ENCODE peak calls at places on chromosomes 16 and 17, in nine cellular contexts. E, S, F, O, A, H, M, L and G are unnamed samples.

GRCh38 chr16:58636474-58636873 is 6.8 kb upstream of the CNOT1 start:
- DNase-seq in E (no peak), S (no peak), F (no peak), O (no peak), A (no peak), H (no peak), M (no peak), L (no peak), G (no peak)

GRCh38 chr17:37672545-37673078 is 29.4 kb upstream of the DDX52 start:
- DNase-seq in E (no peak), S (no peak), F (no peak), O (no peak), A (peak; percentile 23), H (no peak), M (no peak), L (no peak), G (no peak)

GRCh38 chr17:47705536-47706481 is 11.8 kb downstream of the TBKBP1 start:
- DNase-seq in E (no peak), S (peak; percentile 23), F (no peak), O (no peak), A (no peak), H (no peak), M (no peak), L (no peak), G (no peak)

GRCh38 chr16:64711596-64711995 is 410.3 kb downstream of the CDH11 start:
- DNase-seq in E (no peak), S (no peak), F (no peak), O (no peak), A (no peak), H (no peak), M (no peak), L (no peak), G (no peak)

GRCh38 chr17:3798273-3799180 is 2.5 kb downstream of the ITGAE start:
- DNase-seq in E (no peak), S (no peak), F (no peak), O (no peak), A (no peak), H (peak; percentile 64), M (no peak), L (no peak), G (peak; percentile 74)

GRCh38 chr17:17729620-17730249 is 48.5 kb downstream of the RAI1 start:
- DNase-seq in E (no peak), S (no peak), F (no peak), O (peak; percentile 53), A (no peak), H (peak; percentile 56), M (peak; percentile 50), L (peak; percentile 48), G (no peak)

GRCh38 chr17:66727634-66728570 is 107.0 kb upstream of the CACNG5 start:
- DNase-seq in E (peak; percentile 34), S (peak; percentile 54), F (peak; percentile 31), O (peak; percentile 52), A (peak; percentile 50), H (no peak), M (peak; percentile 77), L (peak; percentile 68), G (peak; percentile 57)

GRCh38 chr16:3009568-3010390 is 2.9 kb upstream of the CLDN9 start:
- DNase-seq in E (no peak), S (no peak), F (peak; percentile 84), O (peak; percentile 80), A (peak; percentile 9), H (no peak), M (peak; percentile 74), L (no peak), G (no peak)

GRCh38 chr16:12229759-12230594 is 253.4 kb downstream of the SNX29 start:
- DNase-seq in E (no peak), S (no peak), F (no peak), O (no peak), A (peak; percentile 71), H (no peak), M (no peak), L (no peak), G (no peak)

GRCh38 chr17:57295526-57296023 is 39.3 kb downstream of the MSI2 start:
- DNase-seq in E (no peak), S (no peak), F (no peak), O (no peak), A (peak; percentile 71), H (no peak), M (no peak), L (peak; percentile 33), G (no peak)

GRCh38 chr16:50309156-50309526 is 42.8 kb downstream of the ADCY7 start:
- DNase-seq in E (no peak), S (no peak), F (no peak), O (no peak), A (no peak), H (peak; percentile 11), M (peak; percentile 10), L (no peak), G (no peak)

GRCh38 chr17:35018814-35019213 is 38.5 kb downstream of the LIG3 start:
- DNase-seq in E (no peak), S (no peak), F (no peak), O (no peak), A (no peak), H (no peak), M (no peak), L (no peak), G (no peak)

GRCh38 chr17:6279659-6280058 is 155.3 kb downstream of the AIPL1 start:
- DNase-seq in E (no peak), S (no peak), F (peak; percentile 49), O (no peak), A (no peak), H (no peak), M (peak; percentile 11), L (peak; percentile 51), G (no peak)

GRCh38 chr17:58265902-58266875 is 14.5 kb downstream of the MPO start:
- DNase-seq in E (no peak), S (no peak), F (no peak), O (no peak), A (no peak), H (no peak), M (no peak), L (no peak), G (no peak)

DNA sequence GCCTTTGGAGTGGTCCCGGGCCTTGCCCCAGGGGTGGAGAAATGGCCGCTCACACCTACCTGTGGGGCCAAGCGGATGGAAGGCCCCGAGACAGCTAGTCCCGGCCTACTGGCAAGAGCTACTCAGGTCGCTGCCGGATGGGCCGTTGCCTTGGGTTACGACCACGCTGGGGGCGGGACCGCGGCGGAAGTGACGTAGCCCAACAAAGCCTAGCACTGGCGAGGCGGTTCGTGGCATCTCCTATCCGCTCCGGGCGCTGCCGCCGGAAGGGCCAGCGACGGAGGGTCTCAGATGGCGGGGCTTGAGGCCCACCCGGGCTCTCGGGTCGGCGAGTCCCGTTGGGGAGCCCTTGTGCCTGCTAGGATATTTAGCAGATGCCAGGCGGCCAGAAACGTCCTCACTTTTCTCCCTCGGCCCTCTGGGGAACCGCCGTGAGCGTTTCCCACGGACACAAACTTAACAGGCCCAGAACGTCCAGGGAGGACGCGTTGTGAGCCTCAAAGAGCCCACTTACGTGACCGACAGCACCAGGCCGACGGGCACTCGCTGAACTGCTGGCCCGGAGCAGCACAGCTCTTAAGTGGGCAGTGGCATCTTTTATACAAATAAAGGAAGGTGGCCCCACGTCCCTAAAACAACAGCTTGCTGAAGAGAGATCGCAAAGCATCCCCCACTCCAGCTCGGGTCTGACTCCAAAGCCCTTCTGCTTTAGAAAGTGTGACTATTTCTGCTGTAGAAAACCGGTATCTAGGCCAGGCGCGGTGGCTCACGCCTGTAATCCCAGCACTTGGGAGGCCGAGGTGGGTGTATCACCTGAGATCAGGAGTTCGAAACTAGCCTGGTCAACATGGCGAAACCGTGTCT is at the start of gene C16orf46:
- DNase-seq in E (peak; percentile 97), S (peak; percentile 97), F (peak; percentile 90), O (peak; percentile 99), A (peak; percentile 95), H (peak; percentile 97), M (peak; percentile 98), L (peak; percentile 98), G (peak; percentile 97)
- TF ChIP-seq POLR2A in E (no peak), S (peak; percentile 88), F (peak; percentile 94), O (peak; percentile 44), A (peak; percentile 96), H (peak; percentile 69), M (peak; percentile 89), L (peak; percentile 80), G (peak; percentile 87)

DNA sequence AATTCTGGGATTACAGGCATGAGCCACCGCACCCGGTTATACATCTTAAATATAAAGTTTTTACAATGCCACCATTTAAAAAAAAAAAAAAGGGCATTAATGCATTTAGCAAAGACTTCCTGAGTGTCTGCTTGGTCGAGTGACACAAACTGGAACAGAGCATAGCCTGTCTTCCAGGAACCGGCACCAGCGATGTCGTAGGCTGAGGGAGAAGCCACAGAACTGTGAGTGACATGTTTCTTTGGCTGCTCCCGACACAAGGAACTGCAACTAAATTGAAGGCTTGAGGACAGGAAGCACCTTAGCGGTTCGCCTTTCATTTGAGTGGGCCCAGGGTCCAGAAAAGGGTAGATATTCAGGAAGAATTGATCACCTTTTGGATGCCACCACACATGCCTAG is 717.8 kb downstream of the MAF start:
- DNase-seq in E (no peak), S (no peak), F (no peak), O (no peak), A (no peak), H (no peak), M (no peak), L (no peak), G (no peak)
- TF ChIP-seq CTCF in E (no peak), S (no peak), F (no peak), O (no peak), A (no peak), H (no peak), M (no peak), L (no peak), G (no peak)

GRCh38 chr17:75006653-75007052 is 5.8 kb upstream of the MRPL58 start:
- DNase-seq in E (no peak), S (no peak), F (no peak), O (no peak), A (no peak), H (no peak), M (no peak), L (peak; percentile 38), G (no peak)
- TF ChIP-seq POLR2A in E (no peak), S (no peak), F (no peak), O (no peak), A (no peak), H (no peak), M (no peak), L (no peak), G (no peak)

GRCh38 chr17:60231691-60232090 is 81.9 kb downstream of the CA4 start:
- DNase-seq in E (no peak), S (no peak), F (no peak), O (no peak), A (peak; percentile 58), H (no peak), M (no peak), L (no peak), G (no peak)

GRCh38 chr17:60229189-60229802 is 79.5 kb downstream of the CA4 start:
- DNase-seq in E (no peak), S (no peak), F (no peak), O (no peak), A (peak; percentile 63), H (no peak), M (no peak), L (peak; percentile 57), G (no peak)

GRCh38 chr17:60230358-60230757 is 80.6 kb downstream of the CA4 start:
- DNase-seq in E (no peak), S (no peak), F (no peak), O (no peak), A (peak; percentile 1), H (no peak), M (no peak), L (no peak), G (no peak)

DNA sequence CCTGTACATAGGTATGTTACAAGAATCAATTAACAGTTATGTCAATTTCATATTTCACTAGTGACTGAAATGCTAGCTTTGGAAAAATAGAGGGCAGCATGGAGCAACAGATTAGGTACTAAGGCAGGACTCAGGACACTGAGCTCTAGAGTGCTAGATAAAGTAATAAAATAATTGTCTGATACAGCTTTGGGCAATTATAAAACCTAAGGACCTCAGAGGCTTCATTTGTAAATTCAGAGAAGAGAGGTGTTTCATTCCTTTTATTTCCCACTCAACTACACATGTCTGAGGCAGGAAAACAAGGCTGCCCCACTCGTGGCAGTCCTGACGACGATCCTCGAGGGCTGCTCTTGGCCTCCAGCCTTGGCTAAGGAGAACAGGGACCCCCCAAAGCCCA is 81.5 kb downstream of the CA4 start:
- DNase-seq in E (no peak), S (no peak), F (no peak), O (no peak), A (peak; percentile 39), H (no peak), M (no peak), L (peak; percentile 44), G (no peak)
- TF ChIP-seq CTCF in E (no peak), S (peak; percentile 54), F (no peak), O (peak; percentile 16), A (peak; percentile 56), H (no peak), M (peak; percentile 38), L (peak; percentile 68), G (peak; percentile 41)